ENCODE peak calls at places on chromosomes 11 and 22, in eight cellular contexts. One of them, this sample, is unnamed.
A peak's percentile ranks its signal among the peaks of the same experiment; 100 is the strongest.

GRCh38 chr11:33542921-33543320 is 157.7 kb downstream of the C11orf91 start:
- DNase-seq in SK-N-SH: peak; percentile 59
- DNase-seq in WTC11: peak; percentile 76
- DNase-seq in PC-3: peak; percentile 72
- DNase-seq in body of pancreas: peak; percentile 76
- DNase-seq in CD4-positive, alpha-beta T cell: peak; percentile 8
- DNase-seq in cardiac muscle cell: peak; percentile 69
- DNase-seq in heart right ventricle: peak; percentile 38
- DNase-seq in this sample: peak; percentile 70

GRCh38 chr22:39220450-39220849 is 24.3 kb downstream of the PDGFB start:
- DNase-seq in heart right ventricle: no peak
- DNase-seq in body of pancreas: no peak
- DNase-seq in CD4-positive, alpha-beta T cell: no peak
- DNase-seq in SK-N-SH: no peak
- DNase-seq in cardiac muscle cell: no peak
- DNase-seq in PC-3: no peak
- DNase-seq in WTC11: no peak
- DNase-seq in this sample: no peak

GRCh38 chr11:34308049-34308692 is 49.6 kb downstream of the ABTB2 start:
- DNase-seq in cardiac muscle cell: no peak
- DNase-seq in body of pancreas: no peak
- DNase-seq in CD4-positive, alpha-beta T cell: no peak
- DNase-seq in PC-3: peak; percentile 58
- DNase-seq in heart right ventricle: no peak
- DNase-seq in SK-N-SH: no peak
- DNase-seq in WTC11: no peak
- DNase-seq in this sample: no peak

GRCh38 chr11:75642402-75643113 is 26.3 kb downstream of the MAP6 start:
- DNase-seq in CD4-positive, alpha-beta T cell: no peak
- DNase-seq in SK-N-SH: no peak
- DNase-seq in heart right ventricle: no peak
- DNase-seq in PC-3: peak; percentile 7
- DNase-seq in cardiac muscle cell: no peak
- DNase-seq in WTC11: no peak
- DNase-seq in body of pancreas: no peak
- DNase-seq in this sample: no peak

GRCh38 chr22:20442485-20443284 is 5.1 kb upstream of the SCARF2 start:
- DNase-seq in CD4-positive, alpha-beta T cell: no peak
- DNase-seq in cardiac muscle cell: no peak
- DNase-seq in body of pancreas: no peak
- DNase-seq in SK-N-SH: no peak
- DNase-seq in WTC11: no peak
- DNase-seq in heart right ventricle: no peak
- DNase-seq in PC-3: no peak
- DNase-seq in this sample: no peak

GRCh38 chr22:39325392-39325932 is 6.0 kb upstream of the RPL3 start:
- DNase-seq in body of pancreas: no peak
- DNase-seq in PC-3: peak; percentile 48
- DNase-seq in WTC11: no peak
- DNase-seq in CD4-positive, alpha-beta T cell: no peak
- DNase-seq in cardiac muscle cell: no peak
- DNase-seq in SK-N-SH: no peak
- DNase-seq in heart right ventricle: no peak
- DNase-seq in this sample: no peak

GRCh38 chr22:36027579-36027959 is 1.1 kb downstream of the RBFOX2 start:
- DNase-seq in CD4-positive, alpha-beta T cell: no peak
- DNase-seq in WTC11: no peak
- DNase-seq in cardiac muscle cell: no peak
- DNase-seq in PC-3: peak; percentile 1
- DNase-seq in heart right ventricle: peak; percentile 14
- DNase-seq in SK-N-SH: no peak
- DNase-seq in body of pancreas: peak; percentile 10
- DNase-seq in this sample: peak; percentile 33

GRCh38 chr11:104490182-104490581 is 326.2 kb upstream of the PDGFD start:
- DNase-seq in cardiac muscle cell: no peak
- DNase-seq in CD4-positive, alpha-beta T cell: no peak
- DNase-seq in WTC11: no peak
- DNase-seq in heart right ventricle: no peak
- DNase-seq in PC-3: no peak
- DNase-seq in SK-N-SH: no peak
- DNase-seq in body of pancreas: no peak
- DNase-seq in this sample: no peak

GRCh38 chr11:33692013-33692504 is 8.6 kb downstream of the C11orf91 start:
- DNase-seq in WTC11: no peak
- DNase-seq in CD4-positive, alpha-beta T cell: no peak
- DNase-seq in PC-3: peak; percentile 96
- DNase-seq in cardiac muscle cell: peak; percentile 97
- DNase-seq in heart right ventricle: peak; percentile 76
- DNase-seq in body of pancreas: peak; percentile 71
- DNase-seq in SK-N-SH: no peak
- DNase-seq in this sample: no peak

GRCh38 chr11:81887671-81888070 is 846.0 kb downstream of the FAM181B start:
- DNase-seq in heart right ventricle: no peak
- DNase-seq in PC-3: no peak
- DNase-seq in CD4-positive, alpha-beta T cell: no peak
- DNase-seq in body of pancreas: no peak
- DNase-seq in WTC11: no peak
- DNase-seq in SK-N-SH: no peak
- DNase-seq in cardiac muscle cell: no peak
- DNase-seq in this sample: no peak

GRCh38 chr22:46546466-46547178 is 9.2 kb upstream of the CELSR1 start:
- DNase-seq in CD4-positive, alpha-beta T cell: no peak
- DNase-seq in heart right ventricle: peak; percentile 85
- DNase-seq in PC-3: no peak
- DNase-seq in WTC11: no peak
- DNase-seq in body of pancreas: peak; percentile 50
- DNase-seq in SK-N-SH: no peak
- DNase-seq in cardiac muscle cell: peak; percentile 86
- DNase-seq in this sample: no peak

DNA sequence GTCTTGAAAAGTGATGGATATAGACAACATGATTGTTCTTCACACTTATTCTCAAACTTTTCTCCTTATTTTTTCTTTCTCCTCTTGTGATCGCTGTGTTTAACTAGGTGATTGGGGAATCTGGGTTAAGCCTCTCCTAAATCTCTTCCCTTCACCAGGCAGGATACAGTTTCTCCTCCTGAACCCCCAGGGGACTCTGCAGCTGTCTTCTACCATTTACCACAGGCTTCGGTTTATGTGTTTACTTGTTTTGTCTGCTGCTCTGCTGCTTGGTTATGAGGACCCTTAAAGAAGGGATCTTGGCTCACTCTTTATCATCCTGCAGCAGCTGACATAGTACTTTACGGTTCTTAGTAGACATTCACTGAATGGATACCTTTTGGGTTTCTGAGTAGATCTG is 124.2 kb downstream of the NCAM1 start:
- DNase-seq in CD4-positive, alpha-beta T cell: no peak
- DNase-seq in body of pancreas: no peak
- DNase-seq in heart right ventricle: no peak
- DNase-seq in PC-3: no peak
- DNase-seq in SK-N-SH: no peak
- DNase-seq in WTC11: no peak
- DNase-seq in cardiac muscle cell: no peak
- DNase-seq in this sample: no peak
- TF ChIP-seq CTCF in CD4-positive, alpha-beta T cell: no peak
- TF ChIP-seq CTCF in body of pancreas: no peak
- TF ChIP-seq CTCF in heart right ventricle: no peak
- TF ChIP-seq CTCF in PC-3: no peak
- TF ChIP-seq CTCF in SK-N-SH: no peak
- TF ChIP-seq CTCF in WTC11: no peak
- TF ChIP-seq CTCF in cardiac muscle cell: no peak
- TF ChIP-seq CTCF in this sample: no peak

DNA sequence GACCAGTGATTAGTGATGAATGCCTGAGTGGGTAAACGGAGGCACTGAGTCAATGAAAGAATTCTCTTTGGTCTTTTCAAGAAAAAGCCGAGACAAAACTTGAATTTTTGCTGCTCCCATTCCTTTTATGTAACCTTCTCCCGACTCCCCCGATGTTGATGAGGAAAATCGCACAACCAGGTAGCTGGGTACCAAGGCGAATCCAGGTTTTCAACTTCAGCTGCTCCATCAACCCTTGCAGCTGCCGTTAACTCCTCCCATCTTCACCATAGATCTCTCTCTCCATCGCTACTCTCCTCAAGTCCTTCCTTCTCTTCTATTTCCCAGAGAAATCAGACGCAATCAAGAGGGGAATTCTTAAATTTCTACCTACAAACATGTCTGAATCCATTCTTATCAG is 611 bp upstream of the USP2 start:
- DNase-seq in CD4-positive, alpha-beta T cell: no peak
- DNase-seq in cardiac muscle cell: no peak
- DNase-seq in heart right ventricle: no peak
- DNase-seq in body of pancreas: no peak
- DNase-seq in PC-3: no peak
- DNase-seq in SK-N-SH: peak; percentile 2
- DNase-seq in WTC11: no peak
- DNase-seq in this sample: peak; percentile 6
- TF ChIP-seq CTCF in CD4-positive, alpha-beta T cell: no peak
- TF ChIP-seq CTCF in cardiac muscle cell: no peak
- TF ChIP-seq CTCF in heart right ventricle: no peak
- TF ChIP-seq CTCF in body of pancreas: no peak
- TF ChIP-seq CTCF in PC-3: no peak
- TF ChIP-seq CTCF in SK-N-SH: no peak
- TF ChIP-seq CTCF in WTC11: no peak
- TF ChIP-seq CTCF in this sample: no peak

GRCh38 chr11:133809525-133810178 is 35.7 kb downstream of the SPATA19 start:
- DNase-seq in PC-3: no peak
- DNase-seq in body of pancreas: no peak
- DNase-seq in cardiac muscle cell: peak; percentile 15
- DNase-seq in WTC11: no peak
- DNase-seq in SK-N-SH: no peak
- DNase-seq in heart right ventricle: peak; percentile 23
- DNase-seq in CD4-positive, alpha-beta T cell: no peak
- DNase-seq in this sample: no peak
- TF ChIP-seq CTCF in PC-3: no peak
- TF ChIP-seq CTCF in body of pancreas: no peak
- TF ChIP-seq CTCF in cardiac muscle cell: no peak
- TF ChIP-seq CTCF in WTC11: no peak
- TF ChIP-seq CTCF in SK-N-SH: no peak
- TF ChIP-seq CTCF in heart right ventricle: no peak
- TF ChIP-seq CTCF in CD4-positive, alpha-beta T cell: no peak
- TF ChIP-seq CTCF in this sample: no peak

GRCh38 chr22:41248758-41249157 is 8.0 kb upstream of the CHADL start:
- DNase-seq in WTC11: no peak
- DNase-seq in body of pancreas: no peak
- DNase-seq in PC-3: no peak
- DNase-seq in cardiac muscle cell: no peak
- DNase-seq in heart right ventricle: no peak
- DNase-seq in SK-N-SH: no peak
- DNase-seq in CD4-positive, alpha-beta T cell: no peak
- DNase-seq in this sample: no peak

GRCh38 chr22:41248314-41248713 is 7.6 kb upstream of the CHADL start:
- DNase-seq in SK-N-SH: no peak
- DNase-seq in PC-3: no peak
- DNase-seq in WTC11: no peak
- DNase-seq in body of pancreas: no peak
- DNase-seq in cardiac muscle cell: no peak
- DNase-seq in CD4-positive, alpha-beta T cell: no peak
- DNase-seq in heart right ventricle: no peak
- DNase-seq in this sample: no peak

GRCh38 chr22:41243361-41243760 is 2.6 kb upstream of the CHADL start:
- DNase-seq in body of pancreas: no peak
- DNase-seq in cardiac muscle cell: no peak
- DNase-seq in WTC11: no peak
- DNase-seq in SK-N-SH: no peak
- DNase-seq in CD4-positive, alpha-beta T cell: no peak
- DNase-seq in PC-3: no peak
- DNase-seq in heart right ventricle: no peak
- DNase-seq in this sample: no peak

GRCh38 chr22:41247703-41248102 is 7.0 kb upstream of the CHADL start:
- DNase-seq in cardiac muscle cell: no peak
- DNase-seq in body of pancreas: no peak
- DNase-seq in PC-3: no peak
- DNase-seq in SK-N-SH: no peak
- DNase-seq in CD4-positive, alpha-beta T cell: no peak
- DNase-seq in WTC11: no peak
- DNase-seq in heart right ventricle: peak; percentile 72
- DNase-seq in this sample: no peak

GRCh38 chr22:41245917-41246499 is 5.3 kb upstream of the CHADL start:
- DNase-seq in PC-3: no peak
- DNase-seq in CD4-positive, alpha-beta T cell: no peak
- DNase-seq in SK-N-SH: no peak
- DNase-seq in WTC11: peak; percentile 72
- DNase-seq in heart right ventricle: no peak
- DNase-seq in cardiac muscle cell: no peak
- DNase-seq in body of pancreas: no peak
- DNase-seq in this sample: no peak
- TF ChIP-seq CTCF in PC-3: peak; percentile 25
- TF ChIP-seq CTCF in CD4-positive, alpha-beta T cell: no peak
- TF ChIP-seq CTCF in SK-N-SH: no peak
- TF ChIP-seq CTCF in WTC11: peak; percentile 35
- TF ChIP-seq CTCF in heart right ventricle: no peak
- TF ChIP-seq CTCF in cardiac muscle cell: no peak
- TF ChIP-seq CTCF in body of pancreas: no peak
- TF ChIP-seq CTCF in this sample: no peak